ENCODE peak calls at places on chromosomes 16 and 17, in nine cellular contexts. T is lower leg skin, D is spleen, A is IMR-90, K is Peyer's patch, P is heart left ventricle, L is A549, H is body of pancreas, G is K562. F is an unnamed sample.

GRCh38 chr17:77651983-77652382 is 306.5 kb upstream of the TNRC6C start:
- DNase-seq in T (peak; percentile 29), D (peak; percentile 20), A (no peak), K (no peak), P (no peak), L (no peak), H (no peak), G (no peak), F (peak; percentile 11)

GRCh38 chr17:48738424-48738802 is 9.9 kb upstream of the HOXB13 start:
- DNase-seq in T (no peak), D (no peak), A (no peak), K (no peak), P (no peak), L (no peak), H (no peak), G (no peak), F (peak; percentile 28)

GRCh38 chr17:1351967-1352366 is 48.1 kb downstream of the YWHAE start:
- DNase-seq in T (peak; percentile 23), D (no peak), A (no peak), K (no peak), P (no peak), L (no peak), H (no peak), G (no peak), F (no peak)

GRCh38 chr17:82754297-82755208 is 2.7 kb downstream of the TBCD start:
- DNase-seq in T (no peak), D (no peak), A (no peak), K (no peak), P (no peak), L (no peak), H (no peak), G (peak; percentile 60), F (no peak)

GRCh38 chr17:31560836-31561235 is 169.4 kb downstream of the RAB11FIP4 start:
- DNase-seq in T (peak; percentile 87), D (no peak), A (no peak), K (no peak), P (no peak), L (no peak), H (no peak), G (no peak), F (no peak)

GRCh38 chr16:27430512-27430911 is 28.5 kb downstream of the IL21R start:
- DNase-seq in T (peak; percentile 46), D (no peak), A (no peak), K (no peak), P (no peak), L (no peak), H (no peak), G (no peak), F (no peak)

GRCh38 chr17:4234406-4234805 is 29.4 kb downstream of the ANKFY1 start:
- DNase-seq in T (no peak), D (no peak), A (peak; percentile 31), K (no peak), P (no peak), L (no peak), H (no peak), G (no peak), F (no peak)

GRCh38 chr16:52976539-52977167 is 76.0 kb downstream of the CHD9NB start:
- DNase-seq in T (no peak), D (no peak), A (peak; percentile 22), K (no peak), P (no peak), L (peak; percentile 37), H (no peak), G (no peak), F (no peak)

GRCh38 chr16:53542283-53542682 is 39.3 kb upstream of the AKTIP start:
- DNase-seq in T (no peak), D (no peak), A (no peak), K (no peak), P (no peak), L (no peak), H (no peak), G (no peak), F (no peak)

GRCh38 chr16:49345829-49346228 is 27.8 kb upstream of the C16orf78 start:
- DNase-seq in T (peak; percentile 20), D (no peak), A (no peak), K (no peak), P (no peak), L (no peak), H (no peak), G (peak; percentile 11), F (no peak)

GRCh38 chr16:67435758-67436164 is 4.8 kb downstream of the HSD11B2 start:
- DNase-seq in T (no peak), D (no peak), A (no peak), K (no peak), P (no peak), L (no peak), H (no peak), G (no peak), F (no peak)

GRCh38 chr17:44820631-44821196 is 9.4 kb downstream of the GJC1 start:
- DNase-seq in T (peak; percentile 10), D (no peak), A (peak; percentile 91), K (no peak), P (no peak), L (peak; percentile 79), H (no peak), G (no peak), F (peak; percentile 59)

GRCh38 chr16:29024280-29024679 is 39.4 kb downstream of the LAT start:
- DNase-seq in T (no peak), D (peak; percentile 25), A (no peak), K (no peak), P (no peak), L (no peak), H (no peak), G (no peak), F (peak; percentile 8)

GRCh38 chr17:21397341-21398050 is 21.3 kb downstream of the KCNJ12 start:
- DNase-seq in T (no peak), D (no peak), A (peak; percentile 81), K (no peak), P (no peak), L (no peak), H (no peak), G (no peak), F (peak; percentile 78)

GRCh38 chr16:66832661-66833305 is 2.0 kb upstream of the NAE1 start:
- DNase-seq in T (no peak), D (no peak), A (peak; percentile 60), K (no peak), P (no peak), L (no peak), H (no peak), G (no peak), F (no peak)

GRCh38 chr17:2138768-2139167 is 83.9 kb downstream of the HIC1 start:
- DNase-seq in T (peak; percentile 68), D (no peak), A (no peak), K (no peak), P (peak; percentile 45), L (no peak), H (no peak), G (peak; percentile 20), F (no peak)

GRCh38 chr17:47096343-47096742 is 92.8 kb downstream of the CDC27 start:
- DNase-seq in T (no peak), D (no peak), A (no peak), K (no peak), P (no peak), L (no peak), H (no peak), G (no peak), F (no peak)

GRCh38 chr17:47099987-47100711 is 88.9 kb downstream of the CDC27 start:
- DNase-seq in T (peak; percentile 98), D (peak; percentile 96), A (peak; percentile 84), K (peak; percentile 89), P (peak; percentile 95), L (peak; percentile 71), H (peak; percentile 93), G (peak; percentile 87), F (peak; percentile 96)

GRCh38 chr17:47099451-47099986 is 89.6 kb downstream of the CDC27 start:
- DNase-seq in T (no peak), D (no peak), A (no peak), K (no peak), P (no peak), L (no peak), H (no peak), G (no peak), F (no peak)

DNA sequence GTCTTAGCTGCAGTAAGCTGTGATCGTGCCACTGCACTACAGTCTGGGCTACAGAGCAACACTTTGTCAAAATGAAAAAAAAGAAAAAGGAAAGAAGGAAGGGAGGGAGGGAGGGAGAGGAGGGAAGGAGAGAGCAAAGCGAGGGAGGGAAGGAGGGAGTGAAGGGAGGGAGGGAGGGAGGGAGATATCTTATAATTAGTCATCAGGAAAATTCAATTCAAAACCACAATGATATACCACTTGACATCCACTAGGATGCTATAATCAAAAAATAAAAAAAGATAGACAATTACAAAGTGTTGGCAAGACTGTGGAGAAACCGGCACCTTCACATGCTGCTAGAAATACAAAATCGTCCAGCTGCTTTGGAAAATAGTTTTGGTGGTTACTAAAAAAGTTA is 93.8 kb downstream of the CDC27 start:
- DNase-seq in T (no peak), D (no peak), A (no peak), K (no peak), P (no peak), L (no peak), H (no peak), G (no peak), F (no peak)
- TF ChIP-seq POLR2A in T (no peak), D (no peak), A (no peak), K (no peak), P (no peak), L (no peak), H (no peak), G (no peak), F (no peak)

GRCh38 chr17:64017381-64017980 is 3.0 kb downstream of the ICAM2 start:
- DNase-seq in T (no peak), D (no peak), A (no peak), K (no peak), P (no peak), L (no peak), H (no peak), G (peak; percentile 17), F (no peak)
- TF ChIP-seq CTCF in T (no peak), D (peak; percentile 37), A (peak; percentile 15), K (peak; percentile 14), P (no peak), L (no peak), H (no peak), G (no peak), F (no peak)

GRCh38 chr17:81488276-81488860 is 24.2 kb downstream of the ACTG1 start:
- DNase-seq in T (no peak), D (peak; percentile 89), A (no peak), K (no peak), P (no peak), L (no peak), H (no peak), G (peak; percentile 58), F (no peak)
- TF ChIP-seq POLR2A in T (no peak), D (no peak), A (no peak), K (no peak), P (no peak), L (no peak), H (no peak), G (no peak), F (no peak)

GRCh38 chr17:30218689-30219266 is 16.7 kb downstream of the SLC6A4 start:
- DNase-seq in T (no peak), D (peak; percentile 20), A (no peak), K (no peak), P (no peak), L (no peak), H (no peak), G (no peak), F (no peak)
- TF ChIP-seq CTCF in T (no peak), D (no peak), A (no peak), K (no peak), P (no peak), L (no peak), H (no peak), G (no peak), F (no peak)

GRCh38 chr16:86566601-86566965 is at the start of gene FOXC2:
- DNase-seq in T (peak; percentile 95), D (peak; percentile 79), A (peak; percentile 94), K (peak; percentile 37), P (peak; percentile 92), L (peak; percentile 49), H (peak; percentile 66), G (peak; percentile 60), F (peak; percentile 80)
- TF ChIP-seq POLR2A in T (no peak), D (no peak), A (peak; percentile 49), K (no peak), P (peak; percentile 75), L (no peak), H (no peak), G (no peak), F (no peak)

F was measured in sigmoid colon.